ENCODE peak calls at places on chromosome X, in seven cellular contexts. U is brain pericyte, A is T-cell, P is HEK293T, Z is activated T-cell treated with anti-CD3 and anti-CD28 coated beads for 48 hours, L is fibroblast of pulmonary artery, N is GM12865. O is an unnamed sample.

GRCh38 chrX:133666256-133666655 is 251.0 kb upstream of the GPC4 start:
- DNase-seq in N (no peak), Z (no peak), P (no peak), U (no peak), L (no peak), A (no peak), O (no peak)

GRCh38 chrX:42821803-42822443 is 44.0 kb upstream of the PPP1R2C start:
- DNase-seq in P (no peak), U (no peak), A (no peak), Z (no peak), N (no peak), L (no peak), O (no peak)

GRCh38 chrX:2401590-2402360 is 99.0 kb downstream of the DHRSX start:
- DNase-seq in A (no peak), Z (no peak), L (no peak), U (peak), P (no peak), N (no peak), O (no peak)

GRCh38 chrX:47814853-47815252 is 21.8 kb upstream of the ZNF81 start:
- DNase-seq in U (no peak), A (no peak), L (no peak), Z (no peak), N (no peak), P (no peak), O (no peak)

GRCh38 chrX:154717824-154718223 is 33.1 kb downstream of the GAB3 start:
- DNase-seq in N (no peak), A (no peak), U (no peak), P (peak), L (peak), Z (no peak), O (no peak)

GRCh38 chrX:125108926-125109325 is 210.7 kb upstream of the TEX13C start:
- DNase-seq in N (no peak), U (no peak), P (no peak), A (no peak), Z (no peak), L (no peak), O (no peak)

GRCh38 chrX:48509245-48509590 is 426 bp downstream of the PORCN start:
- DNase-seq in Z (no peak), L (no peak), U (no peak), P (no peak), N (peak), A (no peak), O (no peak)

GRCh38 chrX:1778817-1779216 is 164.0 kb downstream of the ASMT start:
- DNase-seq in N (no peak), U (no peak), Z (no peak), L (no peak), A (no peak), P (no peak), O (no peak)

GRCh38 chrX:155995476-155995875 is 2.0 kb upstream of the IL9R start:
- DNase-seq in L (no peak), A (no peak), P (no peak), Z (no peak), U (no peak), N (no peak), O (no peak)

GRCh38 chrX:74325130-74326059 is 21.4 kb downstream of the ZCCHC13 start:
- DNase-seq in U (no peak), Z (no peak), L (no peak), A (no peak), N (peak), P (no peak), O (peak)

GRCh38 chrX:136185409-136186022 is 38.2 kb downstream of the FHL1 start:
- DNase-seq in U (no peak), L (peak), A (no peak), N (no peak), Z (no peak), P (no peak), O (no peak)

GRCh38 chrX:39443240-39443639 is 642.0 kb downstream of the MID1IP1 start:
- DNase-seq in N (no peak), L (no peak), P (no peak), A (no peak), Z (no peak), U (no peak), O (no peak)

GRCh38 chrX:9127991-9128390 is 94.1 kb upstream of the FAM9B start:
- DNase-seq in P (no peak), U (no peak), A (no peak), Z (no peak), N (no peak), L (no peak), O (no peak)

O was measured in germinal center.